ENCODE peak calls at places on chromosomes 2 and 18, in seven cellular contexts. One of them, this sample, is unnamed.

GRCh38 chr2:80499095-80499494 is 194.5 kb upstream of the LRRTM1 start:
- DNase-seq in AG09309: peak
- DNase-seq in AG04450: peak
- DNase-seq in iris pigment epithelial cell: peak
- DNase-seq in NCI-H1694: peak
- DNase-seq in NCI-H1930: peak
- DNase-seq in stimulated activated CD8-positive, alpha-beta memory T cell treated with anti-CD3 and anti-CD28 coated beads, Interleukin-4, amount 100 ng/mL, for 4 hours: no peak
- DNase-seq in this sample: peak

GRCh38 chr18:56575819-56576663 is 62.4 kb downstream of the TXNL1 start:
- DNase-seq in AG09309: no peak
- DNase-seq in AG04450: peak
- DNase-seq in iris pigment epithelial cell: peak
- DNase-seq in NCI-H1694: peak
- DNase-seq in NCI-H1930: no peak
- DNase-seq in stimulated activated CD8-positive, alpha-beta memory T cell treated with anti-CD3 and anti-CD28 coated beads, Interleukin-4, amount 100 ng/mL, for 4 hours: no peak
- DNase-seq in this sample: peak

GRCh38 chr2:40220177-40220925 is 231.5 kb downstream of the SLC8A1 start:
- DNase-seq in AG09309: no peak
- DNase-seq in AG04450: no peak
- DNase-seq in iris pigment epithelial cell: no peak
- DNase-seq in NCI-H1694: no peak
- DNase-seq in NCI-H1930: no peak
- DNase-seq in stimulated activated CD8-positive, alpha-beta memory T cell treated with anti-CD3 and anti-CD28 coated beads, Interleukin-4, amount 100 ng/mL, for 4 hours: no peak
- DNase-seq in this sample: no peak

GRCh38 chr18:32893915-32894314 is 121.1 kb upstream of the KLHL14 start:
- DNase-seq in AG09309: no peak
- DNase-seq in AG04450: no peak
- DNase-seq in iris pigment epithelial cell: peak
- DNase-seq in NCI-H1694: no peak
- DNase-seq in NCI-H1930: no peak
- DNase-seq in stimulated activated CD8-positive, alpha-beta memory T cell treated with anti-CD3 and anti-CD28 coated beads, Interleukin-4, amount 100 ng/mL, for 4 hours: no peak
- DNase-seq in this sample: no peak

GRCh38 chr18:77101410-77102245 is 31.0 kb downstream of the MBP start:
- DNase-seq in AG09309: peak
- DNase-seq in AG04450: peak
- DNase-seq in iris pigment epithelial cell: peak
- DNase-seq in NCI-H1694: no peak
- DNase-seq in NCI-H1930: no peak
- DNase-seq in stimulated activated CD8-positive, alpha-beta memory T cell treated with anti-CD3 and anti-CD28 coated beads, Interleukin-4, amount 100 ng/mL, for 4 hours: no peak
- DNase-seq in this sample: no peak

GRCh38 chr2:165952600-165953210 is 871 bp downstream of the TTC21B start:
- DNase-seq in AG09309: no peak
- DNase-seq in AG04450: no peak
- DNase-seq in iris pigment epithelial cell: peak
- DNase-seq in NCI-H1694: no peak
- DNase-seq in NCI-H1930: no peak
- DNase-seq in stimulated activated CD8-positive, alpha-beta memory T cell treated with anti-CD3 and anti-CD28 coated beads, Interleukin-4, amount 100 ng/mL, for 4 hours: no peak
- DNase-seq in this sample: no peak

GRCh38 chr2:101793277-101793969 is 95.9 kb downstream of the MAP4K4 start:
- DNase-seq in AG09309: no peak
- DNase-seq in AG04450: no peak
- DNase-seq in iris pigment epithelial cell: no peak
- DNase-seq in NCI-H1694: peak
- DNase-seq in NCI-H1930: no peak
- DNase-seq in stimulated activated CD8-positive, alpha-beta memory T cell treated with anti-CD3 and anti-CD28 coated beads, Interleukin-4, amount 100 ng/mL, for 4 hours: no peak
- DNase-seq in this sample: no peak

GRCh38 chr2:132668986-132669853 is 785 bp downstream of the LYPD1 start:
- DNase-seq in AG09309: no peak
- DNase-seq in AG04450: no peak
- DNase-seq in iris pigment epithelial cell: peak
- DNase-seq in NCI-H1694: no peak
- DNase-seq in NCI-H1930: peak
- DNase-seq in stimulated activated CD8-positive, alpha-beta memory T cell treated with anti-CD3 and anti-CD28 coated beads, Interleukin-4, amount 100 ng/mL, for 4 hours: no peak
- DNase-seq in this sample: peak

GRCh38 chr2:241329669-241330615 is 14.2 kb downstream of the SEPTIN2 start:
- DNase-seq in AG09309: no peak
- DNase-seq in AG04450: no peak
- DNase-seq in iris pigment epithelial cell: no peak
- DNase-seq in NCI-H1694: no peak
- DNase-seq in NCI-H1930: no peak
- DNase-seq in stimulated activated CD8-positive, alpha-beta memory T cell treated with anti-CD3 and anti-CD28 coated beads, Interleukin-4, amount 100 ng/mL, for 4 hours: no peak
- DNase-seq in this sample: no peak

This sample was measured in head of caudate nucleus.